ENCODE peak calls at places on chromosomes 4 and X, in six cellular contexts. One of them, this sample, is unnamed.

GRCh38 chr4:87555751-87556619 is 26.8 kb upstream of the SPARCL1 start:
- DNase-seq in CD8-positive, alpha-beta T cell: no peak
- DNase-seq in Calu3: no peak
- DNase-seq in HCT116: no peak
- DNase-seq in NCI-H2171 treated with DMSO at 0.1 percent for 48 hours: no peak
- DNase-seq in GM12891: no peak
- DNase-seq in this sample: no peak

GRCh38 chrX:132837126-132837525 is 121.3 kb downstream of the HS6ST2 start:
- DNase-seq in HCT116: peak
- DNase-seq in Calu3: peak
- DNase-seq in GM12891: no peak
- DNase-seq in NCI-H2171 treated with DMSO at 0.1 percent for 48 hours: no peak
- DNase-seq in CD8-positive, alpha-beta T cell: no peak
- DNase-seq in this sample: no peak

GRCh38 chr4:6501171-6501570 is 28.8 kb upstream of the PPP2R2C start:
- DNase-seq in Calu3: no peak
- DNase-seq in GM12891: no peak
- DNase-seq in HCT116: no peak
- DNase-seq in CD8-positive, alpha-beta T cell: no peak
- DNase-seq in NCI-H2171 treated with DMSO at 0.1 percent for 48 hours: no peak
- DNase-seq in this sample: no peak

GRCh38 chr4:93764647-93765246 is 63.8 kb upstream of the ATOH1 start:
- DNase-seq in HCT116: peak
- DNase-seq in CD8-positive, alpha-beta T cell: no peak
- DNase-seq in Calu3: peak
- DNase-seq in NCI-H2171 treated with DMSO at 0.1 percent for 48 hours: peak
- DNase-seq in GM12891: no peak
- DNase-seq in this sample: no peak

GRCh38 chr4:36316544-36317082 is 35.2 kb downstream of the DTHD1 start:
- DNase-seq in Calu3: no peak
- DNase-seq in CD8-positive, alpha-beta T cell: no peak
- DNase-seq in GM12891: no peak
- DNase-seq in NCI-H2171 treated with DMSO at 0.1 percent for 48 hours: no peak
- DNase-seq in HCT116: no peak
- DNase-seq in this sample: no peak

GRCh38 chr4:7296661-7297335 is 104.5 kb downstream of the SORCS2 start:
- DNase-seq in CD8-positive, alpha-beta T cell: no peak
- DNase-seq in GM12891: no peak
- DNase-seq in HCT116: no peak
- DNase-seq in Calu3: no peak
- DNase-seq in NCI-H2171 treated with DMSO at 0.1 percent for 48 hours: no peak
- DNase-seq in this sample: no peak

GRCh38 chr4:143721317-143721716 is 20.8 kb upstream of the FREM3 start:
- DNase-seq in HCT116: no peak
- DNase-seq in Calu3: no peak
- DNase-seq in NCI-H2171 treated with DMSO at 0.1 percent for 48 hours: no peak
- DNase-seq in GM12891: no peak
- DNase-seq in CD8-positive, alpha-beta T cell: no peak
- DNase-seq in this sample: no peak

GRCh38 chrX:25873196-25873595 is 264.9 kb upstream of the MAGEB18 start:
- DNase-seq in NCI-H2171 treated with DMSO at 0.1 percent for 48 hours: no peak
- DNase-seq in CD8-positive, alpha-beta T cell: no peak
- DNase-seq in GM12891: no peak
- DNase-seq in Calu3: no peak
- DNase-seq in HCT116: no peak
- DNase-seq in this sample: no peak

GRCh38 chr4:138851626-138852443 is 163.7 kb upstream of the NOCT start:
- DNase-seq in Calu3: no peak
- DNase-seq in GM12891: no peak
- DNase-seq in HCT116: no peak
- DNase-seq in NCI-H2171 treated with DMSO at 0.1 percent for 48 hours: peak
- DNase-seq in CD8-positive, alpha-beta T cell: no peak
- DNase-seq in this sample: no peak

GRCh38 chr4:31234494-31234893 is 514.3 kb downstream of the PCDH7 start:
- DNase-seq in HCT116: peak
- DNase-seq in GM12891: no peak
- DNase-seq in NCI-H2171 treated with DMSO at 0.1 percent for 48 hours: peak
- DNase-seq in CD8-positive, alpha-beta T cell: no peak
- DNase-seq in Calu3: no peak
- DNase-seq in this sample: no peak

GRCh38 chr4:40305329-40306193 is 29.6 kb upstream of the CHRNA9 start:
- DNase-seq in CD8-positive, alpha-beta T cell: peak
- DNase-seq in HCT116: no peak
- DNase-seq in Calu3: no peak
- DNase-seq in NCI-H2171 treated with DMSO at 0.1 percent for 48 hours: no peak
- DNase-seq in GM12891: no peak
- DNase-seq in this sample: no peak

GRCh38 chr4:19134685-19135084 is 1113.1 kb upstream of the LCORL start:
- DNase-seq in CD8-positive, alpha-beta T cell: no peak
- DNase-seq in GM12891: no peak
- DNase-seq in NCI-H2171 treated with DMSO at 0.1 percent for 48 hours: no peak
- DNase-seq in HCT116: no peak
- DNase-seq in Calu3: no peak
- DNase-seq in this sample: no peak

GRCh38 chr4:4861592-4862551 is 2.4 kb downstream of the MSX1 start:
- DNase-seq in HCT116: no peak
- DNase-seq in Calu3: no peak
- DNase-seq in GM12891: no peak
- DNase-seq in NCI-H2171 treated with DMSO at 0.1 percent for 48 hours: no peak
- DNase-seq in CD8-positive, alpha-beta T cell: no peak
- DNase-seq in this sample: no peak

GRCh38 chrX:78945186-78945912 is at the start of gene P2RY10:
- DNase-seq in CD8-positive, alpha-beta T cell: no peak
- DNase-seq in GM12891: no peak
- DNase-seq in HCT116: no peak
- DNase-seq in NCI-H2171 treated with DMSO at 0.1 percent for 48 hours: no peak
- DNase-seq in Calu3: no peak
- DNase-seq in this sample: peak

GRCh38 chr4:80173387-80173786 is 23.9 kb upstream of the PRDM8 start:
- DNase-seq in CD8-positive, alpha-beta T cell: peak
- DNase-seq in HCT116: no peak
- DNase-seq in NCI-H2171 treated with DMSO at 0.1 percent for 48 hours: no peak
- DNase-seq in Calu3: no peak
- DNase-seq in GM12891: no peak
- DNase-seq in this sample: peak

GRCh38 chr4:168840988-168841681 is 168.9 kb downstream of the CBR4 start:
- DNase-seq in HCT116: no peak
- DNase-seq in NCI-H2171 treated with DMSO at 0.1 percent for 48 hours: no peak
- DNase-seq in Calu3: no peak
- DNase-seq in CD8-positive, alpha-beta T cell: no peak
- DNase-seq in GM12891: no peak
- DNase-seq in this sample: no peak

GRCh38 chr4:119659576-119659975 is 31.0 kb upstream of the PDE5A start:
- DNase-seq in CD8-positive, alpha-beta T cell: no peak
- DNase-seq in Calu3: no peak
- DNase-seq in NCI-H2171 treated with DMSO at 0.1 percent for 48 hours: peak
- DNase-seq in HCT116: no peak
- DNase-seq in GM12891: no peak
- DNase-seq in this sample: no peak

GRCh38 chrX:7086384-7086783 is 61.1 kb upstream of the STS start:
- DNase-seq in Calu3: no peak
- DNase-seq in CD8-positive, alpha-beta T cell: no peak
- DNase-seq in GM12891: no peak
- DNase-seq in NCI-H2171 treated with DMSO at 0.1 percent for 48 hours: no peak
- DNase-seq in HCT116: no peak
- DNase-seq in this sample: no peak

GRCh38 chr4:148239406-148239805 is 202.8 kb downstream of the NR3C2 start:
- DNase-seq in GM12891: no peak
- DNase-seq in HCT116: no peak
- DNase-seq in NCI-H2171 treated with DMSO at 0.1 percent for 48 hours: no peak
- DNase-seq in Calu3: no peak
- DNase-seq in CD8-positive, alpha-beta T cell: peak
- DNase-seq in this sample: no peak

GRCh38 chrX:140815868-140816267 is 106.3 kb downstream of the LINC00632 start:
- DNase-seq in GM12891: no peak
- DNase-seq in HCT116: no peak
- DNase-seq in NCI-H2171 treated with DMSO at 0.1 percent for 48 hours: no peak
- DNase-seq in CD8-positive, alpha-beta T cell: no peak
- DNase-seq in Calu3: no peak
- DNase-seq in this sample: no peak

GRCh38 chrX:37347420-37347819 is 1.7 kb upstream of the PRRG1 start:
- DNase-seq in NCI-H2171 treated with DMSO at 0.1 percent for 48 hours: no peak
- DNase-seq in HCT116: no peak
- DNase-seq in GM12891: no peak
- DNase-seq in CD8-positive, alpha-beta T cell: no peak
- DNase-seq in Calu3: no peak
- DNase-seq in this sample: no peak

GRCh38 chr4:169042608-169043007 is 32.6 kb upstream of the CBR4 start:
- DNase-seq in CD8-positive, alpha-beta T cell: no peak
- DNase-seq in GM12891: no peak
- DNase-seq in Calu3: no peak
- DNase-seq in HCT116: no peak
- DNase-seq in NCI-H2171 treated with DMSO at 0.1 percent for 48 hours: no peak
- DNase-seq in this sample: no peak

GRCh38 chr4:73067971-73068394 is 1.5 kb downstream of the COX18 start:
- DNase-seq in Calu3: no peak
- DNase-seq in CD8-positive, alpha-beta T cell: no peak
- DNase-seq in HCT116: no peak
- DNase-seq in GM12891: no peak
- DNase-seq in NCI-H2171 treated with DMSO at 0.1 percent for 48 hours: peak
- DNase-seq in this sample: no peak